ENCODE peak calls at places on chromosomes 4 and X, in ten cellular contexts. E is cardiac fibroblast, D is foreskin keratinocyte, P is HL-60, Q is progenitor cell of endocrine pancreas, M is upper lobe of right lung, T is hepatocyte, A is osteocyte, B is right atrium auricular region, K is fibroblast of mammary gland. L is an unnamed sample.

GRCh38 chr4:78692815-78693156 is 83.4 kb upstream of the BMP2K start:
- DNase-seq in Q (no peak), A (no peak), B (peak; percentile 59), M (no peak), K (no peak), D (no peak), E (no peak), T (no peak), P (no peak), L (no peak)

GRCh38 chr4:169626328-169627282 is 6.2 kb downstream of the CLCN3 start:
- DNase-seq in M (no peak), P (no peak), T (no peak), B (no peak), D (no peak), A (no peak), K (no peak), E (peak; percentile 18), Q (no peak), L (no peak)

GRCh38 chr4:137946423-137946822 is 295.7 kb downstream of the SLC7A11 start:
- DNase-seq in B (no peak), A (no peak), K (peak; percentile 6), T (no peak), D (peak; percentile 69), M (no peak), Q (no peak), E (peak; percentile 36), P (no peak), L (no peak)

GRCh38 chrX:137286423-137286822 is 252.6 kb upstream of the GPR101 start:
- DNase-seq in D (no peak), E (no peak), M (no peak), T (no peak), K (no peak), B (no peak), Q (no peak), P (no peak), A (no peak), L (no peak)

GRCh38 chr4:68070302-68070701 is 59.4 kb downstream of the TMPRSS11F start:
- DNase-seq in A (no peak), K (no peak), D (peak; percentile 45), P (no peak), B (no peak), E (no peak), M (no peak), Q (no peak), T (no peak), L (no peak)

GRCh38 chr4:174592985-174593335 is 70.7 kb upstream of the HPGD start:
- DNase-seq in A (no peak), M (no peak), T (peak; percentile 7), Q (no peak), D (peak; percentile 18), B (no peak), E (peak; percentile 60), K (peak; percentile 84), P (peak; percentile 71), L (no peak)

GRCh38 chr4:137203601-137204000 is 328.7 kb downstream of the PCDH18 start:
- DNase-seq in A (no peak), Q (no peak), T (no peak), M (no peak), E (peak; percentile 80), P (no peak), B (no peak), K (peak; percentile 91), D (no peak), L (no peak)

GRCh38 chr4:185599151-185599648 is 63.9 kb upstream of the PDLIM3 start:
- DNase-seq in K (no peak), B (no peak), P (no peak), D (no peak), T (no peak), E (no peak), Q (no peak), M (no peak), A (no peak), L (no peak)

GRCh38 chr4:71009796-71010588 is 16.5 kb downstream of the DCK start:
- DNase-seq in D (peak; percentile 47), E (peak; percentile 70), T (peak; percentile 12), A (no peak), P (no peak), M (no peak), B (no peak), Q (no peak), K (peak; percentile 74), L (no peak)

GRCh38 chrX:115579786-115580294 is 18.9 kb downstream of the PLS3 start:
- DNase-seq in K (no peak), M (no peak), P (no peak), E (no peak), D (no peak), A (no peak), B (no peak), Q (no peak), T (no peak), L (no peak)

GRCh38 chr4:153450545-153450917 is 15.6 kb upstream of the TMEM131L start:
- DNase-seq in E (no peak), Q (no peak), K (no peak), M (no peak), A (no peak), P (no peak), D (no peak), B (no peak), T (no peak), L (no peak)

GRCh38 chr4:29581469-29581868 is 1138.7 kb upstream of the PCDH7 start:
- DNase-seq in D (no peak), T (peak; percentile 10), A (no peak), B (no peak), M (no peak), P (no peak), Q (no peak), E (no peak), K (no peak), L (no peak)

GRCh38 chrX:11099465-11099864 is 11.7 kb upstream of the HCCS start:
- DNase-seq in E (no peak), P (no peak), A (no peak), D (no peak), M (no peak), T (no peak), B (no peak), Q (no peak), K (no peak), L (no peak)
- TF ChIP-seq CTCF in E (no peak), P (no peak), A (no peak), D (no peak), M (no peak), T (no peak), B (no peak), Q (no peak), K (no peak), L (no peak)

DNA sequence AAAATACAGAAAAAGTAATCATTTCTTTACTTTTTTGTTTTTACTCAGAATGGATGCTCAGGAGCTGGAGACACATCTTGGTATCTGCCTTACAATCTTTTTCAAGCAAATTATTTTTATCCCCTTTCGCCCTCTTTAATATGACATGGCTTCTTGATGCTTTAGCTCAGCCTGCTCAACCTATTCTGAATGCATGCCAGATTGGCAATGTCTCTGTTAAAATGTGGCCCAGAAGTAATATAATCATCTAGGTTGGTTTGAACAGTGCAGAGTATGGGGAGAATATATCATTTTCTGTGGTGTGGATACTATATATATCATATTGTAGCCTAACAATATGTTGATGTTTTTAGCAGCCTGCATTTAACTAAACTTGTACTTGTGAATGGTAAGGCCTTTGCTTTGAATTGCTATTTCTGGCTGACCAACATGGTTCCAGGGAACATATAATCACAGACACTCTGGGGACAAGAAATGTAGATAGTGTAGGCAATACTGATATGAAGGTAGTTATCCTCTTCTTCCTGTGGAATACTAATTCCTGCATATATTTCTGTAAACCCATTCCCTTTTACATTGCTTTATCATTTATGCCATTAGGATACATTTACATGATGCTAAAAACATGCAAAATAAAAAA is 282.7 kb downstream of the PPP3CA start:
- DNase-seq in K (no peak), P (no peak), B (no peak), Q (no peak), E (no peak), A (no peak), D (no peak), T (no peak), M (no peak), L (no peak)
- TF ChIP-seq CTCF in K (no peak), P (no peak), B (no peak), Q (no peak), E (no peak), A (no peak), D (no peak), T (no peak), M (no peak), L (no peak)

GRCh38 chr4:88204882-88205281 is 46.4 kb upstream of the ABCG2 start:
- DNase-seq in T (no peak), M (no peak), E (no peak), P (no peak), K (no peak), B (no peak), Q (no peak), D (no peak), A (no peak), L (no peak)
- TF ChIP-seq CTCF in T (no peak), M (no peak), E (no peak), P (no peak), K (no peak), B (no peak), Q (no peak), D (no peak), A (no peak), L (no peak)

DNA sequence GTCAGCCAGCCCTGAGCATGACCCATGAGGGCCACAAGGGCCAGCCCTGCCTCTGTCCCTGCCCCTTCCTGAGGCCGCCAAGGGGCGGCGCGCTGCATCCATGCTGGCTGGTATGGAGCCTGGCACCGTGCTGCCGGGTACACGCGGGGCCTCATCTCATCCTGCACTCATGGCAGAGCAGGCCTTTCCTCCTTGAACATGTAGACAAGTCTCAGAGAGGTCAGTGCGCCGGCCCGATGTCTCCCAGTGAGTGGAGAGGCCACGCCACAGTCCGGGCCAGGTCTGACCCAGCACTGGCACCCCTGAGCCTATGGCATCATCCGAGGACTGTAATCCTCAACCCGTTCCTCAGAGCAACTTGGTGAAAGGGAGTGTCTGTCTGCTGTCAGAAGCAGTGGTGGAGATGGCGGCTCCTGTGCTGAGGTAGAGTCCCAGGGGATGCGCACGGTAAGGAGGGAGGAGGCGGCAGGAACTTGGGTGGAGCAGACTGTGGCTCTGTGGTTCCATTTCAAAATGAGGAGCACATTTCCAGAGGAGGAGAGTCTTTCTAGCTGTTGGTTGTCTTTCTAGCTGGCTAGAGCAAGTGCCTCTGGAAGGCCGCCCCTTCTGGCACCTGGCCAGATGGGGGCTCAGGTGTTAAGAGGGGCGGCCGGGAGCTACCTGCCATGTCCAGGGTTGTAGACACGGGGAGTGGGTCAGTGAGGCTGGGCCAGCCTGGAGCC is 32.8 kb downstream of the TRMT44 start:
- DNase-seq in B (no peak), D (no peak), T (no peak), Q (no peak), E (no peak), K (no peak), A (no peak), M (no peak), P (no peak), L (no peak)
- TF ChIP-seq CTCF in B (no peak), D (no peak), T (peak; percentile 21), Q (no peak), E (peak; percentile 34), K (peak; percentile 30), A (no peak), M (no peak), P (no peak), L (no peak)

DNA sequence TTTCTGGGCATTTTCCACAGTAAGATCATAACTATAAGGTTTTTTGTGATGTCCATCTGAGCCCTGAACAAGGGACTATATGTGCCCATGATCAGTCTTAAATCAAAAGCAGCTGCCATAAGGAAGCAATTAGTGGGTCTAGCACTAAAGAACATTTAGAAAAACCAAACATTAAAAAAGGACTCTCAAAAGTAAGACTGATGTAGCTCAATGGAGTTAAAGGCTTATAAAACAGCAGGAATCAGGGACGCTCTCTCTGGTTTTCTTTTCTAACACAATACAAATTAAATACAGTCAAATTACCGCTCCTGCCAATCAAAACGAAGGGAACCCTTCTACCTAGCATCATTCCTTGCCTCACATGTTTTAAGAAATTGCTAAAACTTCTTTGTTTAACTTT is 219.9 kb upstream of the ETNPPL start:
- DNase-seq in B (no peak), K (peak; percentile 7), E (no peak), Q (no peak), T (no peak), A (no peak), M (no peak), P (no peak), D (no peak), L (no peak)
- TF ChIP-seq CTCF in B (no peak), K (no peak), E (no peak), Q (no peak), T (no peak), A (no peak), M (no peak), P (no peak), D (no peak), L (no peak)